ENCODE peak calls at places on chromosomes 1 and 21, in five cellular contexts. I is endodermal cell, L is heart left ventricle, J is upper lobe of right lung, Y is colonic mucosa. S is an unnamed sample. For H3K9me3 and H3K36me3, the result is how much of the 10 kb centered on the place peaks cover.

GRCh38 chr1:76867342-76868130 is at the start of gene ST6GALNAC5:
- DNase-seq in I (peak), L (no peak), J (peak), Y (peak), S (no peak)

GRCh38 chr1:1189071-1189470 is 15.4 kb downstream of the TTLL10 start:
- DNase-seq in I (no peak), L (no peak), J (no peak), Y (no peak), S (no peak)

GRCh38 chr1:78237364-78237916 is 191.7 kb downstream of the GIPC2 start:
- DNase-seq in I (peak), L (no peak), J (peak), Y (peak), S (no peak)

GRCh38 chr1:1021010-1021845 is 1.3 kb downstream of the AGRN start:
- DNase-seq in I (peak), L (peak), J (peak), Y (peak), S (no peak)

GRCh38 chr1:183872406-183872805 is 67.5 kb downstream of the RGL1 start:
- DNase-seq in I (no peak), L (no peak), J (no peak), Y (no peak), S (no peak)

GRCh38 chr1:227043755-227044154 is 103.7 kb downstream of the COQ8A start:
- DNase-seq in I (no peak), L (no peak), J (no peak), Y (no peak), S (no peak)

GRCh38 chr1:208688656-208689315 is 444.6 kb upstream of the PLXNA2 start:
- DNase-seq in I (no peak), L (no peak), J (no peak), Y (no peak), S (no peak)

GRCh38 chr1:231828182-231828920 is 201.8 kb downstream of the DISC1 start:
- DNase-seq in I (no peak), L (no peak), J (no peak), Y (no peak), S (no peak)

GRCh38 chr1:86018311-86018923 is 138.2 kb downstream of the COL24A1 start:
- DNase-seq in I (peak), L (no peak), J (no peak), Y (no peak), S (no peak)

GRCh38 chr1:76949503-76949902 is 82.2 kb downstream of the ST6GALNAC5 start:
- DNase-seq in I (no peak), L (no peak), J (no peak), Y (no peak), S (no peak)

GRCh38 chr1:25795955-25796806 is 3.8 kb upstream of the SELENON start:
- DNase-seq in I (no peak), L (no peak), J (peak), Y (no peak), S (peak)

GRCh38 chr1:200306954-200307754 is 102.7 kb downstream of the ZNF281 start:
- DNase-seq in I (no peak), L (no peak), J (no peak), Y (no peak), S (no peak)

GRCh38 chr1:232952514-232953175 is 2.2 kb downstream of the NTPCR start:
- DNase-seq in I (peak), L (no peak), J (no peak), Y (peak), S (no peak)

GRCh38 chr1:206461602-206462455 is 8.4 kb upstream of the IKBKE start:
- DNase-seq in I (peak), L (peak), J (no peak), Y (peak), S (no peak)

GRCh38 chr1:223771469-223771813 is 59.1 kb downstream of the CAPN2 start:
- DNase-seq in I (no peak), L (no peak), J (no peak), Y (no peak), S (no peak)

GRCh38 chr1:57034713-57035112 is 68.9 kb upstream of the C8B start:
- DNase-seq in I (no peak), L (no peak), J (no peak), Y (no peak), S (no peak)

GRCh38 chr1:235929216-235929615 is 62.5 kb upstream of the LYST start:
- DNase-seq in I (no peak), L (no peak), J (no peak), Y (no peak), S (no peak)

GRCh38 chr1:6475381-6476133 is 9.6 kb upstream of the TNFRSF25 start:
- DNase-seq in I (peak), L (peak), J (peak), Y (peak), S (no peak)

GRCh38 chr1:203454986-203455471 is 20.6 kb upstream of the PRELP start:
- DNase-seq in I (no peak), L (no peak), J (no peak), Y (no peak), S (no peak)

GRCh38 chr1:29395724-29396437 is 159.6 kb downstream of the PTPRU start:
- DNase-seq in I (no peak), L (no peak), J (no peak), Y (no peak), S (no peak)

GRCh38 chr1:67853704-67854103 is 20.4 kb upstream of the GNG12 start:
- DNase-seq in I (peak), L (peak), J (peak), Y (peak), S (no peak)

GRCh38 chr21:45478115-45478801 is 64.0 kb downstream of the SLC19A1 start:
- DNase-seq in I (peak), L (peak), J (peak), Y (peak), S (peak)

GRCh38 chr1:155695608-155696007 is 6.7 kb downstream of the DAP3 start:
- DNase-seq in I (no peak), L (no peak), J (no peak), Y (no peak), S (no peak)
- H3K9me3 ChIP-seq in I (half or more), L (under half), J (under half), Y (under half), S (under half)

GRCh38 chr1:42523171-42523570 is 60.1 kb downstream of the CCDC30 start:
- DNase-seq in I (no peak), L (no peak), J (no peak), Y (no peak), S (no peak)
- H3K36me3 ChIP-seq in I (under half), L (under half), J (under half), Y (under half), S (under half)

DNA sequence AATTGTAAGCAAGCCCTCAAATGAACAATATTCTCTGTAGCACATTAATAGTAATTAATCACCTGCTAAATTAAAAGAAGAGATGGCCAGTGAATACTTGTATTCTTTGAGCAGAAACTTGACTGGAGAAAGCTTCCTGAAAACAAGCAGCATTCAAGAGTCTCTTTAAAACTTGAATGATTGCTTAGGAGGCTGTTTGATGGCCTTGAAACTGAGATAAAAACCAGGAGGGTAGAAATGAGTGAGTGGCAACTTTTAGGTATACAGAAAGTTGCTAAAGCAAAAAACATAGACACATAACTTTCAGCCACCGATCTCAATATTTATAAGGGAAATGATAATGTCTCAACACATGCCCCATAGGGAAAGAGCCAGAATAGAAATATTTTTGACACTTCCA is 234.8 kb upstream of the FMN2 start:
- DNase-seq in I (no peak), L (no peak), J (no peak), Y (no peak), S (no peak)
- TF ChIP-seq CTCF in I (no peak), L (no peak), J (no peak), Y (no peak), S (no peak)

GRCh38 chr21:44402323-44403105 is 49.1 kb downstream of the TRPM2 start:
- DNase-seq in I (no peak), L (no peak), J (peak), Y (no peak), S (no peak)
- H3K9me3 ChIP-seq in I (under half), L (under half), J (under half), Y (under half), S (under half)

GRCh38 chr1:154591206-154591605 is 16.8 kb downstream of the ADAR start:
- DNase-seq in I (no peak), L (no peak), J (no peak), Y (no peak), S (no peak)
- H3K36me3 ChIP-seq in I (half or more), L (half or more), J (half or more), Y (under half), S (under half)

GRCh38 chr21:17900281-17900989 is 81.3 kb upstream of the C21orf91 start:
- DNase-seq in I (peak), L (peak), J (no peak), Y (no peak), S (no peak)

GRCh38 chr21:17903029-17903806 is 84.1 kb upstream of the C21orf91 start:
- DNase-seq in I (peak), L (no peak), J (no peak), Y (no peak), S (no peak)

GRCh38 chr21:17901458-17902092 is 82.4 kb upstream of the C21orf91 start:
- DNase-seq in I (no peak), L (no peak), J (no peak), Y (no peak), S (no peak)

GRCh38 chr21:17900990-17901385 is 81.8 kb upstream of the C21orf91 start:
- DNase-seq in I (peak), L (no peak), J (no peak), Y (no peak), S (no peak)

DNA sequence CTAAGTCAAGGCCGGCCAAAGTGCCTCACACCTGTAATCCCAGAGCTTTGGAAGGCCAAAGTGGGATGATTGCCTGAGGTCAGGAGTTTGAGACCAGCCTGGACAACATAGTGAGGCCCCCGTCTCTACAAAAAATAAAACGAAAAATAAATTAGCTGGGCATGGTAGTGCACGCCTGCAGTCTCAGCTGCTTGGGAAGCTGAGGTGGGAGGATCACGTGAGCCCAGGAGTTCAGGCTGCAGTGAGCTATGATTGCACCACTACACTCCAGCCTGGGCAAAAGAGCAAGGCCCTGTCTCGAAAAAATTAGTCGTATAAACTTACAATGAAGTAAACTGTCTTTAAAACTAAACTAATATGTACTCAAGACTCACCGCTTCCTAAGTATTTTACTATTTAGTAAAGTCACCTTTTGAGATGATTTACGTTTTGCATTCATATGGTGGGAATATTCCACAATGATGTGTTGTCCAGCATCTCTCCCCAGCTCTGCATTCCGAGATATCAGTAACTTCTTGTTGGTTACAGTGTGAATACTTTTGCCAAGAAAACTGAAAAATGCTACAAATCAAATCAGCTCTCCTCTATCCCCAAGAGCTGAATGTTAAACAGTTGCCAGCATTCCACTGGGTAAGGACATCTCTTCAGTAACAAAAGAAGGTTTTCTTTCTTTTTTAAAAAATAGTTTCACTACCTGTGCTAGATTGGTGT is 84.9 kb upstream of the C21orf91 start:
- DNase-seq in I (no peak), L (no peak), J (no peak), Y (no peak), S (no peak)
- TF ChIP-seq CTCF in I (no peak), L (no peak), J (no peak), Y (no peak), S (no peak)

GRCh38 chr1:12174789-12175455 is 8.1 kb downstream of the TNFRSF1B start:
- DNase-seq in I (peak), L (peak), J (no peak), Y (no peak), S (peak)

GRCh38 chr1:12177156-12177998 is 10.6 kb downstream of the TNFRSF1B start:
- DNase-seq in I (peak), L (no peak), J (no peak), Y (no peak), S (no peak)

GRCh38 chr1:12173631-12174121 is 6.9 kb downstream of the TNFRSF1B start:
- DNase-seq in I (no peak), L (peak), J (no peak), Y (peak), S (no peak)

GRCh38 chr1:12176298-12177118 is 9.7 kb downstream of the TNFRSF1B start:
- DNase-seq in I (no peak), L (no peak), J (no peak), Y (no peak), S (no peak)

GRCh38 chr1:12175456-12175797 is 8.6 kb downstream of the TNFRSF1B start:
- DNase-seq in I (no peak), L (no peak), J (no peak), Y (no peak), S (no peak)
- H3K9me3 ChIP-seq in I (under half), L (under half), J (under half), Y (under half), S (under half)

S was measured in gastrocnemius medialis.